ENCODE peak calls at places on chromosomes 2 and 18, in ten cellular contexts. One of them, this sample, is unnamed.

GRCh38 chr2:76464310-76464709 is 753.6 kb upstream of the GCFC2 start:
- DNase-seq in activated CD4-positive, alpha-beta T cell treated with anti-CD3 and anti-CD28 coated beads, Interleukin-2, amount 50 U/mL, for 24 hours: no peak
- DNase-seq in substantia nigra: no peak
- DNase-seq in cardiac muscle cell: no peak
- DNase-seq in T-helper 17 cell: no peak
- DNase-seq in neuronal stem cell: no peak
- DNase-seq in C1 segment of cervical spinal cord: no peak
- DNase-seq in CD4-positive, alpha-beta T cell: no peak
- DNase-seq in posterior vena cava: no peak
- DNase-seq in SW 1271: no peak
- DNase-seq in this sample: no peak

GRCh38 chr18:45168883-45169585 is 446.2 kb upstream of the SLC14A2 start:
- DNase-seq in activated CD4-positive, alpha-beta T cell treated with anti-CD3 and anti-CD28 coated beads, Interleukin-2, amount 50 U/mL, for 24 hours: no peak
- DNase-seq in substantia nigra: no peak
- DNase-seq in cardiac muscle cell: peak
- DNase-seq in T-helper 17 cell: no peak
- DNase-seq in neuronal stem cell: no peak
- DNase-seq in C1 segment of cervical spinal cord: no peak
- DNase-seq in CD4-positive, alpha-beta T cell: no peak
- DNase-seq in posterior vena cava: no peak
- DNase-seq in SW 1271: no peak
- DNase-seq in this sample: peak

GRCh38 chr2:106812377-106812776 is 73.6 kb downstream of the ST6GAL2 start:
- DNase-seq in activated CD4-positive, alpha-beta T cell treated with anti-CD3 and anti-CD28 coated beads, Interleukin-2, amount 50 U/mL, for 24 hours: no peak
- DNase-seq in substantia nigra: no peak
- DNase-seq in cardiac muscle cell: peak
- DNase-seq in T-helper 17 cell: no peak
- DNase-seq in neuronal stem cell: no peak
- DNase-seq in C1 segment of cervical spinal cord: no peak
- DNase-seq in CD4-positive, alpha-beta T cell: no peak
- DNase-seq in posterior vena cava: no peak
- DNase-seq in SW 1271: no peak
- DNase-seq in this sample: no peak

GRCh38 chr2:7730449-7730848 is 813.2 kb downstream of the RNF144A start:
- DNase-seq in activated CD4-positive, alpha-beta T cell treated with anti-CD3 and anti-CD28 coated beads, Interleukin-2, amount 50 U/mL, for 24 hours: no peak
- DNase-seq in substantia nigra: no peak
- DNase-seq in cardiac muscle cell: no peak
- DNase-seq in T-helper 17 cell: no peak
- DNase-seq in neuronal stem cell: no peak
- DNase-seq in C1 segment of cervical spinal cord: no peak
- DNase-seq in CD4-positive, alpha-beta T cell: no peak
- DNase-seq in posterior vena cava: no peak
- DNase-seq in SW 1271: no peak
- DNase-seq in this sample: no peak

GRCh38 chr2:121338281-121338680 is 53.3 kb upstream of the TFCP2L1 start:
- DNase-seq in activated CD4-positive, alpha-beta T cell treated with anti-CD3 and anti-CD28 coated beads, Interleukin-2, amount 50 U/mL, for 24 hours: no peak
- DNase-seq in substantia nigra: no peak
- DNase-seq in cardiac muscle cell: no peak
- DNase-seq in T-helper 17 cell: no peak
- DNase-seq in neuronal stem cell: no peak
- DNase-seq in C1 segment of cervical spinal cord: no peak
- DNase-seq in CD4-positive, alpha-beta T cell: no peak
- DNase-seq in posterior vena cava: no peak
- DNase-seq in SW 1271: no peak
- DNase-seq in this sample: no peak

GRCh38 chr2:53859354-53860159 is at the start of gene GPR75:
- DNase-seq in activated CD4-positive, alpha-beta T cell treated with anti-CD3 and anti-CD28 coated beads, Interleukin-2, amount 50 U/mL, for 24 hours: no peak
- DNase-seq in substantia nigra: peak
- DNase-seq in cardiac muscle cell: peak
- DNase-seq in T-helper 17 cell: no peak
- DNase-seq in neuronal stem cell: peak
- DNase-seq in C1 segment of cervical spinal cord: peak
- DNase-seq in CD4-positive, alpha-beta T cell: no peak
- DNase-seq in posterior vena cava: no peak
- DNase-seq in SW 1271: no peak
- DNase-seq in this sample: no peak

GRCh38 chr2:198296665-198297308 is 492.4 kb downstream of the PLCL1 start:
- DNase-seq in activated CD4-positive, alpha-beta T cell treated with anti-CD3 and anti-CD28 coated beads, Interleukin-2, amount 50 U/mL, for 24 hours: peak
- DNase-seq in substantia nigra: no peak
- DNase-seq in cardiac muscle cell: peak
- DNase-seq in T-helper 17 cell: peak
- DNase-seq in neuronal stem cell: peak
- DNase-seq in C1 segment of cervical spinal cord: no peak
- DNase-seq in CD4-positive, alpha-beta T cell: peak
- DNase-seq in posterior vena cava: no peak
- DNase-seq in SW 1271: peak
- DNase-seq in this sample: no peak

GRCh38 chr2:47269316-47270232 is 114.5 kb upstream of the STPG4 start:
- DNase-seq in activated CD4-positive, alpha-beta T cell treated with anti-CD3 and anti-CD28 coated beads, Interleukin-2, amount 50 U/mL, for 24 hours: no peak
- DNase-seq in substantia nigra: no peak
- DNase-seq in cardiac muscle cell: peak
- DNase-seq in T-helper 17 cell: no peak
- DNase-seq in neuronal stem cell: no peak
- DNase-seq in C1 segment of cervical spinal cord: no peak
- DNase-seq in CD4-positive, alpha-beta T cell: no peak
- DNase-seq in posterior vena cava: peak
- DNase-seq in SW 1271: peak
- DNase-seq in this sample: peak

GRCh38 chr2:28403388-28403956 is 10.8 kb downstream of the FOSL2 start:
- DNase-seq in activated CD4-positive, alpha-beta T cell treated with anti-CD3 and anti-CD28 coated beads, Interleukin-2, amount 50 U/mL, for 24 hours: no peak
- DNase-seq in substantia nigra: no peak
- DNase-seq in cardiac muscle cell: no peak
- DNase-seq in T-helper 17 cell: no peak
- DNase-seq in neuronal stem cell: no peak
- DNase-seq in C1 segment of cervical spinal cord: no peak
- DNase-seq in CD4-positive, alpha-beta T cell: no peak
- DNase-seq in posterior vena cava: peak
- DNase-seq in SW 1271: no peak
- DNase-seq in this sample: no peak

GRCh38 chr2:239383796-239384156 is 17.0 kb downstream of the HDAC4 start:
- DNase-seq in activated CD4-positive, alpha-beta T cell treated with anti-CD3 and anti-CD28 coated beads, Interleukin-2, amount 50 U/mL, for 24 hours: no peak
- DNase-seq in substantia nigra: no peak
- DNase-seq in cardiac muscle cell: no peak
- DNase-seq in T-helper 17 cell: no peak
- DNase-seq in neuronal stem cell: no peak
- DNase-seq in C1 segment of cervical spinal cord: no peak
- DNase-seq in CD4-positive, alpha-beta T cell: no peak
- DNase-seq in posterior vena cava: peak
- DNase-seq in SW 1271: no peak
- DNase-seq in this sample: no peak

GRCh38 chr2:212723226-212723625 is 184.6 kb upstream of the ERBB4 start:
- DNase-seq in activated CD4-positive, alpha-beta T cell treated with anti-CD3 and anti-CD28 coated beads, Interleukin-2, amount 50 U/mL, for 24 hours: no peak
- DNase-seq in substantia nigra: no peak
- DNase-seq in cardiac muscle cell: no peak
- DNase-seq in T-helper 17 cell: no peak
- DNase-seq in neuronal stem cell: no peak
- DNase-seq in C1 segment of cervical spinal cord: no peak
- DNase-seq in CD4-positive, alpha-beta T cell: no peak
- DNase-seq in posterior vena cava: no peak
- DNase-seq in SW 1271: no peak
- DNase-seq in this sample: peak

GRCh38 chr2:238955648-238956531 is 108.0 kb downstream of the TWIST2 start:
- DNase-seq in activated CD4-positive, alpha-beta T cell treated with anti-CD3 and anti-CD28 coated beads, Interleukin-2, amount 50 U/mL, for 24 hours: no peak
- DNase-seq in substantia nigra: no peak
- DNase-seq in cardiac muscle cell: no peak
- DNase-seq in T-helper 17 cell: no peak
- DNase-seq in neuronal stem cell: no peak
- DNase-seq in C1 segment of cervical spinal cord: no peak
- DNase-seq in CD4-positive, alpha-beta T cell: no peak
- DNase-seq in posterior vena cava: peak
- DNase-seq in SW 1271: no peak
- DNase-seq in this sample: no peak

GRCh38 chr18:58447342-58448190 is 181.3 kb downstream of the ALPK2 start:
- DNase-seq in activated CD4-positive, alpha-beta T cell treated with anti-CD3 and anti-CD28 coated beads, Interleukin-2, amount 50 U/mL, for 24 hours: no peak
- DNase-seq in substantia nigra: no peak
- DNase-seq in cardiac muscle cell: peak
- DNase-seq in T-helper 17 cell: no peak
- DNase-seq in neuronal stem cell: peak
- DNase-seq in C1 segment of cervical spinal cord: no peak
- DNase-seq in CD4-positive, alpha-beta T cell: no peak
- DNase-seq in posterior vena cava: no peak
- DNase-seq in SW 1271: no peak
- DNase-seq in this sample: no peak

GRCh38 chr2:173355132-173355865 is 627 bp downstream of the CDCA7 start:
- DNase-seq in activated CD4-positive, alpha-beta T cell treated with anti-CD3 and anti-CD28 coated beads, Interleukin-2, amount 50 U/mL, for 24 hours: no peak
- DNase-seq in substantia nigra: no peak
- DNase-seq in cardiac muscle cell: peak
- DNase-seq in T-helper 17 cell: no peak
- DNase-seq in neuronal stem cell: peak
- DNase-seq in C1 segment of cervical spinal cord: no peak
- DNase-seq in CD4-positive, alpha-beta T cell: peak
- DNase-seq in posterior vena cava: peak
- DNase-seq in SW 1271: peak
- DNase-seq in this sample: peak

GRCh38 chr2:166031054-166031453 is 77.5 kb upstream of the TTC21B start:
- DNase-seq in activated CD4-positive, alpha-beta T cell treated with anti-CD3 and anti-CD28 coated beads, Interleukin-2, amount 50 U/mL, for 24 hours: no peak
- DNase-seq in substantia nigra: no peak
- DNase-seq in cardiac muscle cell: no peak
- DNase-seq in T-helper 17 cell: no peak
- DNase-seq in neuronal stem cell: no peak
- DNase-seq in C1 segment of cervical spinal cord: no peak
- DNase-seq in CD4-positive, alpha-beta T cell: no peak
- DNase-seq in posterior vena cava: no peak
- DNase-seq in SW 1271: no peak
- DNase-seq in this sample: peak

GRCh38 chr2:241014224-241014623 is 15.8 kb downstream of the SNED1 start:
- DNase-seq in activated CD4-positive, alpha-beta T cell treated with anti-CD3 and anti-CD28 coated beads, Interleukin-2, amount 50 U/mL, for 24 hours: no peak
- DNase-seq in substantia nigra: no peak
- DNase-seq in cardiac muscle cell: no peak
- DNase-seq in T-helper 17 cell: no peak
- DNase-seq in neuronal stem cell: no peak
- DNase-seq in C1 segment of cervical spinal cord: no peak
- DNase-seq in CD4-positive, alpha-beta T cell: no peak
- DNase-seq in posterior vena cava: no peak
- DNase-seq in SW 1271: no peak
- DNase-seq in this sample: no peak

This sample was measured in HS-5.